ENCODE peak calls at places on chromosome 21, in ten cellular contexts. S, V, F, I, W, M, Y, H, E and D are unnamed samples.
A peak's percentile ranks its signal among the peaks of the same experiment; 100 is the strongest.

GRCh38 chr21:29546071-29546470 is 247.3 kb downstream of the BACH1 start:
- DNase-seq in W (no peak), I (no peak), Y (peak; percentile 26), H (no peak), M (no peak), V (no peak), E (no peak), F (peak; percentile 5), S (no peak), D (no peak)

GRCh38 chr21:35377505-35378090 is 328.5 kb upstream of the RUNX1 start:
- DNase-seq in I (no peak), V (no peak), F (peak; percentile 33), M (no peak), H (no peak), S (no peak), Y (peak; percentile 48), W (no peak), E (no peak), D (no peak)

GRCh38 chr21:45103966-45104520 is 29.7 kb downstream of the ADARB1 start:
- DNase-seq in I (no peak), F (no peak), Y (no peak), E (no peak), H (no peak), V (no peak), W (no peak), M (no peak), S (no peak), D (no peak)

GRCh38 chr21:43588957-43589356 is 70.3 kb downstream of the HSF2BP start:
- DNase-seq in W (no peak), E (no peak), M (no peak), S (no peak), Y (no peak), I (no peak), H (no peak), F (no peak), V (no peak), D (no peak)

GRCh38 chr21:25637846-25638245 is 1.2 kb upstream of the JAM2 start:
- DNase-seq in S (no peak), W (no peak), H (no peak), F (no peak), I (no peak), M (no peak), V (no peak), E (no peak), Y (no peak), D (no peak)

GRCh38 chr21:43364261-43364510 is 62.7 kb downstream of the SIK1 start:
- DNase-seq in E (no peak), S (no peak), V (no peak), M (no peak), H (no peak), W (no peak), I (no peak), F (no peak), Y (no peak), D (no peak)

GRCh38 chr21:43308511-43309283 is 118.2 kb downstream of the SIK1 start:
- DNase-seq in F (no peak), V (no peak), S (peak; percentile 34), I (no peak), H (no peak), W (no peak), Y (no peak), M (no peak), E (no peak), D (peak; percentile 24)

GRCh38 chr21:27564684-27565280 is 597.9 kb upstream of the ADAMTS5 start:
- DNase-seq in W (peak; percentile 33), Y (peak; percentile 20), E (no peak), S (no peak), V (no peak), F (peak; percentile 71), H (no peak), I (no peak), M (no peak), D (peak; percentile 43)

GRCh38 chr21:41768371-41769042 is 1.7 kb upstream of the RIPK4 start:
- DNase-seq in H (peak; percentile 32), I (peak; percentile 34), V (no peak), M (no peak), S (no peak), W (no peak), Y (peak; percentile 81), E (peak; percentile 39), F (peak; percentile 51), D (no peak)

GRCh38 chr21:46459356-46460112 is 843 bp downstream of the DIP2A start:
- DNase-seq in Y (peak; percentile 27), S (peak; percentile 68), V (peak; percentile 12), H (no peak), E (no peak), F (peak; percentile 53), M (no peak), W (no peak), I (peak; percentile 14), D (peak; percentile 75)

GRCh38 chr21:24868117-24868516 is 739.2 kb downstream of the MRPL39 start:
- DNase-seq in I (no peak), S (no peak), F (no peak), H (no peak), Y (no peak), W (no peak), V (no peak), M (no peak), E (no peak), D (no peak)

GRCh38 chr21:46051821-46052675 is 45.9 kb upstream of the COL6A2 start:
- DNase-seq in F (no peak), I (no peak), Y (no peak), W (no peak), M (no peak), H (no peak), V (no peak), S (no peak), E (no peak), D (no peak)

GRCh38 chr21:42207426-42207825 is 11.5 kb upstream of the ABCG1 start:
- DNase-seq in W (no peak), Y (no peak), S (no peak), I (no peak), M (no peak), H (no peak), V (no peak), E (no peak), F (no peak), D (no peak)

GRCh38 chr21:32611471-32611997 is 643 bp downstream of the CFAP298 start:
- DNase-seq in V (no peak), E (peak; percentile 25), S (peak; percentile 61), W (peak; percentile 21), I (peak; percentile 53), H (no peak), F (peak; percentile 32), Y (peak; percentile 10), M (peak; percentile 18), D (peak; percentile 54)

GRCh38 chr21:23607782-23608181 is 1999.5 kb downstream of the MRPL39 start:
- DNase-seq in V (no peak), S (no peak), I (no peak), W (no peak), H (no peak), F (no peak), E (no peak), Y (no peak), M (no peak), D (no peak)

GRCh38 chr21:45408271-45408791 is 3.4 kb downstream of the COL18A1 start:
- DNase-seq in W (no peak), I (no peak), Y (no peak), M (no peak), V (no peak), S (peak; percentile 32), F (no peak), H (no peak), E (no peak), D (peak; percentile 37)

GRCh38 chr21:15809818-15810217 is 80.0 kb downstream of the USP25 start:
- DNase-seq in V (no peak), S (no peak), I (no peak), Y (peak; percentile 3), W (no peak), H (no peak), M (no peak), F (peak; percentile 76), E (no peak), D (no peak)

GRCh38 chr21:15967661-15968060 is 237.9 kb downstream of the USP25 start:
- DNase-seq in Y (peak; percentile 65), H (no peak), S (no peak), F (peak; percentile 22), I (no peak), W (peak; percentile 34), E (no peak), V (no peak), M (no peak), D (no peak)

GRCh38 chr21:39908265-39908923 is 41.2 kb downstream of the PCP4 start:
- DNase-seq in V (no peak), Y (no peak), M (no peak), I (no peak), S (no peak), W (no peak), H (no peak), F (no peak), E (no peak), D (no peak)

GRCh38 chr21:37766104-37766503 is 150.2 kb downstream of the KCNJ6 start:
- DNase-seq in F (no peak), E (no peak), Y (no peak), S (no peak), I (no peak), H (no peak), W (no peak), V (peak; percentile 51), M (no peak), D (no peak)

GRCh38 chr21:17527240-17527639 is 14.4 kb downstream of the CXADR start:
- DNase-seq in E (no peak), M (no peak), H (no peak), F (peak; percentile 65), I (no peak), S (no peak), V (no peak), Y (peak; percentile 87), W (peak; percentile 22), D (no peak)

GRCh38 chr21:37670883-37671282 is 245.4 kb downstream of the KCNJ6 start:
- DNase-seq in M (no peak), W (peak; percentile 81), F (peak; percentile 86), E (no peak), Y (peak; percentile 41), V (no peak), S (no peak), H (no peak), I (no peak), D (no peak)

GRCh38 chr21:41402231-41402630 is 23.8 kb upstream of the MX1 start:
- DNase-seq in E (no peak), F (no peak), W (no peak), S (no peak), I (no peak), H (no peak), V (no peak), Y (no peak), M (no peak), D (no peak)

GRCh38 chr21:33434770-33435360 is 31.7 kb downstream of the IFNGR2 start:
- DNase-seq in W (peak; percentile 72), F (peak; percentile 90), E (no peak), M (peak; percentile 62), V (no peak), Y (peak; percentile 90), S (no peak), H (no peak), I (peak; percentile 37), D (no peak)

GRCh38 chr21:36589352-36589971 is 109.5 kb upstream of the SIM2 start:
- DNase-seq in W (no peak), S (peak; percentile 76), E (no peak), F (peak; percentile 56), H (peak; percentile 59), I (peak; percentile 15), V (no peak), M (peak; percentile 23), Y (no peak), D (peak; percentile 63)

GRCh38 chr21:45330075-45330781 is 42.5 kb upstream of the POFUT2 start:
- DNase-seq in S (peak; percentile 71), I (no peak), V (no peak), Y (peak; percentile 77), E (no peak), F (peak; percentile 88), H (no peak), W (peak; percentile 87), M (no peak), D (peak; percentile 47)

GRCh38 chr21:35179990-35180557 is 131.0 kb upstream of the RUNX1 start:
- DNase-seq in S (no peak), I (no peak), H (no peak), Y (peak; percentile 95), M (no peak), F (peak; percentile 63), E (no peak), V (no peak), W (peak; percentile 8), D (no peak)

GRCh38 chr21:42544544-42544943 is 30.9 kb downstream of the SLC37A1 start:
- DNase-seq in M (no peak), S (no peak), W (no peak), E (no peak), F (no peak), H (no peak), V (no peak), I (no peak), Y (no peak), D (no peak)